ENCODE peak calls at places on chromosomes 2 and 18, in five cellular contexts. M, Z, O, D and J are unnamed samples.

GRCh38 chr2:16890081-16890480 is 224.4 kb upstream of the CYRIA start:
- DNase-seq in M (no peak), Z (peak), O (no peak), D (no peak), J (no peak)

GRCh38 chr2:47321411-47322031 is 81.4 kb upstream of the MSH2 start:
- DNase-seq in M (no peak), Z (no peak), O (no peak), D (no peak), J (no peak)

GRCh38 chr2:47070155-47070919 is 84.8 kb downstream of the STPG4 start:
- DNase-seq in M (peak), Z (peak), O (no peak), D (peak), J (no peak)

GRCh38 chr2:147774805-147775204 is 70.0 kb upstream of the ACVR2A start:
- DNase-seq in M (no peak), Z (no peak), O (no peak), D (no peak), J (no peak)

GRCh38 chr2:223993634-223994232 is 36.5 kb downstream of the MRPL44 start:
- DNase-seq in M (no peak), Z (peak), O (peak), D (peak), J (peak)

GRCh38 chr2:39437522-39438296 is 624 bp upstream of the MAP4K3 start:
- DNase-seq in M (peak), Z (peak), O (peak), D (peak), J (no peak)

GRCh38 chr18:45562567-45563479 is 52.5 kb upstream of the SLC14A2 start:
- DNase-seq in M (peak), Z (no peak), O (no peak), D (no peak), J (no peak)

GRCh38 chr2:23434721-23435121 is 49.7 kb downstream of the KLHL29 start:
- DNase-seq in M (no peak), Z (no peak), O (no peak), D (no peak), J (no peak)

GRCh38 chr2:232330068-232330999 is 48.2 kb upstream of the ALPP start:
- DNase-seq in M (peak), Z (no peak), O (no peak), D (no peak), J (no peak)

GRCh38 chr2:62672601-62673000 is 32.9 kb upstream of the EHBP1 start:
- DNase-seq in M (no peak), Z (peak), O (peak), D (no peak), J (peak)

GRCh38 chr2:112159454-112159921 is 21.3 kb downstream of the FBLN7 start:
- DNase-seq in M (no peak), Z (no peak), O (no peak), D (no peak), J (no peak)
- H3K4me3 ChIP-seq in M (no peak), Z (no peak), O (no peak), D (no peak), J (no peak)

GRCh38 chr2:48334180-48334579 is 195.8 kb upstream of the STON1 start:
- DNase-seq in M (no peak), Z (no peak), O (no peak), D (no peak), J (no peak)

GRCh38 chr2:48328159-48328816 is 201.7 kb upstream of the STON1 start:
- DNase-seq in M (no peak), Z (no peak), O (no peak), D (no peak), J (no peak)

GRCh38 chr2:48332286-48332685 is 197.7 kb upstream of the STON1 start:
- DNase-seq in M (no peak), Z (no peak), O (peak), D (no peak), J (no peak)

GRCh38 chr2:48328972-48329723 is 200.8 kb upstream of the STON1 start:
- DNase-seq in M (no peak), Z (peak), O (no peak), D (no peak), J (no peak)
- TF ChIP-seq CTCF in M (no peak), Z (no peak), O (no peak), D (no peak), J (no peak)

GRCh38 chr2:202064206-202064880 is 8.7 kb upstream of the KIAA2012 start:
- DNase-seq in M (no peak), Z (no peak), O (peak), D (no peak), J (peak)
- H3K4me3 ChIP-seq in M (no peak), Z (no peak), O (no peak), D (no peak), J (no peak)

DNA sequence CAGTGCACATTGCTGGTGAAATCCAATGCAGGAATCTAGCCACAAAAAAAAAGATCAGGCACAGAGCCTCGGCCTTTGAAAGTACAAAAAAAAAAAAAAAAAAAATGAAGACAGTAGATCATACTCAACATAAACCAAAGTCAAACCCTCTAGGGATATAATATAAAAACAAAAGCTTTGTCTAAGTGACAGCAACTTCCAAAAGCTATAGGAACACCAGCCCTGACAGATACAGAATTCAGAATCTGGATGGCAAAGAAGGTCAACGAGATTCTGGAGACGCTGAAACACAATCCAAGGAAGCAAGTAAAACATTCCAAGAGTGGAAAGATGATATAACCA is 54.0 kb upstream of the SCN1A start:
- DNase-seq in M (no peak), Z (no peak), O (no peak), D (no peak), J (no peak)
- TF ChIP-seq CTCF in M (no peak), Z (no peak), O (no peak), D (no peak), J (peak)

DNA sequence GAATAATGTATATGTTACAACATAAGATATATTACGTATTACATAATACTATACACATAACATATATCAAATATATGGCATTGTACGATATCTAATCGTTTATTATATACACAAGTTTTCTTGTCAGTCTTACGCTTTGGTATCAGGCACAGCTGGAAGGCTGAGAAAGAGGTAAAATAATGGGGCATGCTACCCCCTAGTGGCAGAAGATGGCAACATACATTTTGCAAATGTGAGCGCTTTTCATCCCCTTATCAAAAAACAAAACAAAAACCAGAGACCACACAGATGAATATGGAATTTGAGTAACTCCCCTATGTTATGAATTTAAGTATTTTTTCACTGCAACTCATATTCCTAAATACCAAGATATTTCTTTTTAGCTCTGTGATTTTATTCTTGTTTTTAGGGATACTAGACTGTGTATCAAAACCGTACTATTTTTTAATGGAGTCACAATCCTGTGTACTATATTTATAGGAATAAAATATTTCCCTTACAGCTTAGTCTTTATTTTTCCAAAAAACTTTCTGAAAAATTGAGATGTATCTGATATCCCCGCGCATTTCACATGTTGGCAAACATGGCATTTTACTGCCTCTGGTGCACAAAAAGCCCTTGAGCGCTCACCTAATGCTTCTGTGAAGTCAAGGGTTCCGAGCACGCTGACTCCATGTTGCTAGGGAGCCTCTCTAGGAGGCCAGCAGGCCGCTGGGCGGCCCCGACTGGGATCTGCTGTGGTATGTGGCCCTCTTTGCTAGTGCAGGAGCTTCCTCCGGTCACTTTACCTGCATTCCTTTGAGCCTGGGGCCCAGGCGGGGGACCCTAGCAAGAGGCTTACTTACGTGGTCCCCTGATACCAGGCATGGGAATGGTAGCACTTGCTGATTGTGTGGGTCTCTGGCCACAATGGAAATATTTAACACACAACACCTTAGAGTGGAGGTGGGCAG is 62.5 kb downstream of the SLC4A3 start:
- DNase-seq in M (no peak), Z (peak), O (peak), D (peak), J (no peak)
- H3K4me3 ChIP-seq in M (no peak), Z (no peak), O (no peak), D (no peak), J (no peak)

GRCh38 chr2:139478191-139478914 is 698.2 kb upstream of the NXPH2 start:
- DNase-seq in M (no peak), Z (no peak), O (no peak), D (no peak), J (no peak)
- TF ChIP-seq CTCF in M (no peak), Z (no peak), O (no peak), D (no peak), J (peak)

DNA sequence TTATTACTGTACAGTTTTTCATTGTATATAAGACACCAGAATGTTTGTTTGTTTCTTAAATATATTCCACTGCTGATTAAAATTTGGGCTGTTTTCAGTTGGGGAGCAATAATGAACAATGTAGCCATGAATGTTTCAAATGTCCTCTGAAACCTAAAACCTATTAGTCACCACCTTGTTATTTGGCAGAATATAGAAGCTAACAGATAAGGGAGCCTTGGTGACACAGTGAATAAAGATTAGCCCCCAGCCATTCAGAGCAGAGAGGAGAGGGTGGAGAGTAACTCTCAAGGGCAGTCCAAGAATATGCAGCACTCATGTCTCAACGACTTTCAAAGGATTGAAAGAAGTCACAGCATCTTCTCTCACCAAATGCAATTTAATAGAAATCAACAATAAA is 43.1 kb upstream of the ATP8B1 start:
- DNase-seq in M (no peak), Z (no peak), O (peak), D (no peak), J (no peak)
- H3K4me3 ChIP-seq in M (no peak), Z (no peak), O (no peak), D (no peak), J (no peak)

DNA sequence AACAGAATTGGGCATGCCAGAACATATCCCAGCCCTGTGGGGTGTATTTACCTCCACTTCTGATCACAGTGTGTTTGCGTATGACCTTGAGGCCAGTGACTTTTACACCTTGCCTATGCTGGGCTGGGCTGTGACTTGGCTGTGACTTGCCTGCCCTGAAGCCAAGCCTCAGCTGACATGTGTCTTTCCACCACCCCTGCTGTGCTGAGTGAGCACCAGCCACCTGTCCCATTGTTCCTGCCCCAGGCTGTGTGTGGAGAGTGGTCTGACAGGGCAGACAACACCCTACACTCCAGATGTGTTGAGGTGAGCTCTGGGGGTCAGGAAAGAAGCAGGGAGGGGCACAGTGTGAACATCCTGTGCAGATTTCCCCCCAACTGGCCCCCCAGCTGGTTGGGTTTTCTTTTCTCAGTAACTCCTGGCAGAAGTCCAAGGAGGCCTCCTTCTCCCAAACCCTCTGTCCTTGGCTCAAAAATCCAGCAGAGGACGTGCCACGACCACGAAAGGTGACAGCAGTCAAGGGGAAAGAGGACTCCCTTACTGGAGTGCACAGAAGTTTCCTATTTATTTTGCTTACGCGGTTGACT is 5.1 kb upstream of the STEAP3 start:
- DNase-seq in M (no peak), Z (peak), O (peak), D (peak), J (no peak)
- TF ChIP-seq CTCF in M (peak), Z (peak), O (peak), D (no peak), J (peak)

DNA sequence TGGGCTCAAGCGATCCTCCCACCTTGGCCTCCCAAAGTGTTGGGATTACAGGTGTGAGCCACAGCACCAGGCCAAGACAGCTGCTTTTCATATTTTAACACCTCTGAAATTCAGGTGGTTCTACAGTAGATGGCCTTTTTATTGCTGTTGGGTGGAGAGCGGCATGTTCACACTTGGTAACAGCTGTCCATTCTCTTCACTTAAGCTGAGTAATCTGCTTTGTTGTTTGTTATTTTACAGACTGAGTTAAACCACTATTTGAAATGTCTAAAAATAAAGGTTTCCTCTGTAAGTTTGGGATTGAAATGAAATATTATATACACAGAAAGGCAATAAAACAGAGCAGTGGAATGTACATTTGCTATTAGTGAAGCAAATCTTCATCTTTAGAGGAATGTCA is 44.9 kb upstream of the TLK1 start:
- DNase-seq in M (no peak), Z (no peak), O (no peak), D (no peak), J (no peak)
- H3K4me3 ChIP-seq in M (no peak), Z (no peak), O (no peak), D (no peak), J (no peak)

GRCh38 chr2:150608341-150608740 is 120.9 kb upstream of the RND3 start:
- DNase-seq in M (no peak), Z (no peak), O (no peak), D (no peak), J (no peak)

GRCh38 chr2:150607471-150607870 is 120.0 kb upstream of the RND3 start:
- DNase-seq in M (no peak), Z (no peak), O (peak), D (no peak), J (no peak)

GRCh38 chr2:150612957-150613710 is 125.7 kb upstream of the RND3 start:
- DNase-seq in M (no peak), Z (no peak), O (peak), D (no peak), J (no peak)

GRCh38 chr2:150609831-150610582 is 122.5 kb upstream of the RND3 start:
- DNase-seq in M (no peak), Z (no peak), O (no peak), D (no peak), J (no peak)

GRCh38 chr2:150610670-150611279 is 123.3 kb upstream of the RND3 start:
- DNase-seq in M (no peak), Z (peak), O (peak), D (no peak), J (no peak)
- TF ChIP-seq CTCF in M (peak), Z (peak), O (peak), D (no peak), J (peak)